ENCODE peak calls at places on chromosomes 7 and 10, in six cellular contexts. T is PC-9, L is keratinocyte, Y is HepG2, P is MM.1S, W is GM23248. Z is an unnamed sample.

GRCh38 chr7:52088008-52088787 is 771.6 kb upstream of the COBL start:
- DNase-seq in T (no peak), L (no peak), Y (no peak), P (no peak), W (no peak), Z (no peak)

GRCh38 chr10:31166606-31167005 is 134.9 kb upstream of the ZNF438 start:
- DNase-seq in T (no peak), L (no peak), Y (no peak), P (no peak), W (peak; percentile 14), Z (no peak)

GRCh38 chr10:43409385-43410109 is 561 bp upstream of the HNRNPF start:
- DNase-seq in T (peak; percentile 67), L (no peak), Y (no peak), P (peak; percentile 55), W (peak; percentile 42), Z (no peak)

GRCh38 chr7:378551-379455 is 88.8 kb downstream of the FOXL3 start:
- DNase-seq in T (peak; percentile 25), L (no peak), Y (no peak), P (no peak), W (peak; percentile 7), Z (no peak)

GRCh38 chr7:77235280-77235679 is 35.7 kb upstream of the FGL2 start:
- DNase-seq in T (no peak), L (no peak), Y (no peak), P (no peak), W (peak; percentile 80), Z (no peak)

GRCh38 chr10:91589015-91589655 is 43.7 kb downstream of the PPP1R3C start:
- DNase-seq in T (no peak), L (no peak), Y (no peak), P (no peak), W (peak; percentile 87), Z (no peak)

GRCh38 chr10:3805227-3805790 is 20.3 kb upstream of the KLF6 start:
- DNase-seq in T (peak; percentile 13), L (no peak), Y (no peak), P (peak; percentile 88), W (peak; percentile 96), Z (peak; percentile 73)

GRCh38 chr7:30348083-30348560 is 63.7 kb downstream of the ZNRF2 start:
- DNase-seq in T (peak; percentile 56), L (peak; percentile 21), Y (peak; percentile 30), P (peak; percentile 91), W (peak; percentile 95), Z (peak; percentile 82)

GRCh38 chr7:28102778-28103177 is 77.8 kb downstream of the JAZF1 start:
- DNase-seq in T (peak; percentile 25), L (no peak), Y (peak; percentile 5), P (no peak), W (peak; percentile 82), Z (no peak)

GRCh38 chr7:97219237-97219636 is 101.7 kb downstream of the SDHAF3 start:
- DNase-seq in T (no peak), L (no peak), Y (no peak), P (no peak), W (no peak), Z (no peak)

GRCh38 chr10:49759787-49760551 is 2.2 kb downstream of the OGDHL start:
- DNase-seq in T (no peak), L (no peak), Y (peak; percentile 20), P (no peak), W (no peak), Z (no peak)

GRCh38 chr10:103756277-103756869 is 99.0 kb downstream of the SH3PXD2A start:
- DNase-seq in T (no peak), L (no peak), Y (no peak), P (no peak), W (no peak), Z (no peak)

GRCh38 chr7:323410-323809 is 33.4 kb downstream of the FOXL3 start:
- DNase-seq in T (no peak), L (no peak), Y (no peak), P (no peak), W (peak; percentile 7), Z (no peak)

GRCh38 chr10:106500585-106501525 is 663.7 kb downstream of the SORCS1 start:
- DNase-seq in T (no peak), L (no peak), Y (no peak), P (no peak), W (no peak), Z (no peak)

GRCh38 chr10:6924166-6924565 is 344.1 kb upstream of the PRKCQ start:
- DNase-seq in T (no peak), L (no peak), Y (no peak), P (no peak), W (peak; percentile 45), Z (no peak)

GRCh38 chr7:92698237-92698841 is 108.1 kb upstream of the FAM133B start:
- DNase-seq in T (no peak), L (no peak), Y (peak; percentile 32), P (no peak), W (peak; percentile 81), Z (peak; percentile 48)

GRCh38 chr10:48765039-48765438 is 80.4 kb downstream of the WDFY4 start:
- DNase-seq in T (no peak), L (no peak), Y (no peak), P (no peak), W (no peak), Z (no peak)

GRCh38 chr10:19421664-19422063 is 373.1 kb downstream of the MALRD1 start:
- DNase-seq in T (no peak), L (no peak), Y (no peak), P (no peak), W (no peak), Z (no peak)

GRCh38 chr7:137097111-137097510 is 228.7 kb downstream of the CHRM2 start:
- DNase-seq in T (no peak), L (no peak), Y (no peak), P (no peak), W (no peak), Z (no peak)

GRCh38 chr7:111029141-111029572 is 61.8 kb upstream of the LRRN3 start:
- DNase-seq in T (no peak), L (no peak), Y (peak; percentile 84), P (no peak), W (no peak), Z (no peak)

GRCh38 chr7:112254166-112254565 is 47.7 kb downstream of the ZNF277 start:
- DNase-seq in T (no peak), L (no peak), Y (no peak), P (no peak), W (no peak), Z (no peak)

GRCh38 chr7:28187012-28187411 is 6.4 kb upstream of the JAZF1 start:
- DNase-seq in T (no peak), L (no peak), Y (no peak), P (no peak), W (no peak), Z (no peak)

GRCh38 chr7:75776295-75776971 is 4.4 kb upstream of the CCL26 start:
- DNase-seq in T (no peak), L (no peak), Y (no peak), P (peak; percentile 12), W (peak; percentile 92), Z (peak; percentile 60)

GRCh38 chr7:103150192-103150591 is 1.3 kb upstream of the NAPEPLD start:
- DNase-seq in T (peak; percentile 43), L (no peak), Y (peak; percentile 33), P (no peak), W (no peak), Z (no peak)
- H3K27ac ChIP-seq in T (peak overlapping the region; percentile 82), L (no peak overlapping the region), Y (peak overlapping the region; percentile 90), P (no peak overlapping the region), W (no peak overlapping the region), Z (no peak overlapping the region)

GRCh38 chr10:101079874-101080273 is 18.1 kb downstream of the KAZALD1 start:
- DNase-seq in T (no peak), L (no peak), Y (no peak), P (no peak), W (no peak), Z (no peak)

GRCh38 chr10:101073631-101074030 is 11.8 kb downstream of the KAZALD1 start:
- DNase-seq in T (no peak), L (no peak), Y (no peak), P (no peak), W (no peak), Z (no peak)

GRCh38 chr10:101075775-101076174 is 14.0 kb downstream of the KAZALD1 start:
- DNase-seq in T (no peak), L (no peak), Y (no peak), P (peak; percentile 74), W (no peak), Z (no peak)

GRCh38 chr10:101072923-101073322 is 11.1 kb downstream of the KAZALD1 start:
- DNase-seq in T (no peak), L (no peak), Y (no peak), P (no peak), W (no peak), Z (no peak)

DNA sequence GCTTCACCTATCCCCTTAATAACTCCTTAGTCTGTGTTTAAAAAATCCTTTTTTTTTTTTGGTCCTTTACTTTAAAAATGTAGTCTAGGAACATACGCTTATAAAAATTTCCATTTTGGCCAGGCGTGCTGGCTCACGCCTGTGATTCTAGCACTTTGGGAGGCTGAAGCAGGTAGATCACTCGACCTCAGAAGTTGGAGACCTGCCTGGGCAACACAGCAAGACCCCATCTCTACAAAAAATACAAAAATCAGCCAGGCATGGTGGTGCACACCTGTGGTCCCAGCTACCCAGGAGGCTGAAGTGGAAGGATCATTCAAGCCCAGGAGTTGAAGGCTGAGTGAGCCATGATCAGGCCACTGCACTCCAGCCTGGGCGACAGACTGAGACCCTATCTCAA is 14.8 kb downstream of the KAZALD1 start:
- DNase-seq in T (no peak), L (no peak), Y (no peak), P (no peak), W (no peak), Z (no peak)
- H3K27me3 ChIP-seq in T (peaks cover 37% of the 10 kb centered on the region), L (peaks cover 45% of the 10 kb centered on the region), Y (peaks cover 11% of the 10 kb centered on the region), P (peaks cover 29% of the 10 kb centered on the region), W (peaks cover 43% of the 10 kb centered on the region), Z (peaks cover 17% of the 10 kb centered on the region)

GRCh38 chr7:128697301-128697905 is 25.3 kb downstream of the GARIN1A start:
- DNase-seq in T (peak; percentile 59), L (peak; percentile 11), Y (peak; percentile 21), P (no peak), W (peak; percentile 97), Z (peak; percentile 78)
- TF ChIP-seq EZH2 in T (no peak), L (peak; percentile 45), Y (no peak), P (no peak), W (no peak), Z (no peak)

GRCh38 chr10:132574783-132575319 is 37.3 kb downstream of the INPP5A start:
- DNase-seq in T (peak; percentile 10), L (no peak), Y (no peak), P (no peak), W (no peak), Z (no peak)
- H3K27ac ChIP-seq in T (peak overlapping the region; percentile 83), L (no peak overlapping the region), Y (no peak overlapping the region), P (no peak overlapping the region), W (no peak overlapping the region), Z (no peak overlapping the region)

GRCh38 chr10:99235469-99235871 is at the start of gene HPSE2:
- DNase-seq in T (no peak), L (no peak), Y (no peak), P (no peak), W (no peak), Z (no peak)

GRCh38 chr10:99234739-99235468 is 748 bp downstream of the HPSE2 start:
- DNase-seq in T (no peak), L (no peak), Y (no peak), P (peak; percentile 18), W (peak; percentile 24), Z (no peak)

GRCh38 chr10:99234067-99234738 is 1.4 kb downstream of the HPSE2 start:
- DNase-seq in T (no peak), L (no peak), Y (no peak), P (peak; percentile 94), W (peak; percentile 77), Z (peak; percentile 37)

GRCh38 chr10:99235872-99236626 is 397 bp upstream of the HPSE2 start:
- DNase-seq in T (no peak), L (no peak), Y (no peak), P (no peak), W (peak; percentile 37), Z (peak; percentile 12)

GRCh38 chr10:99236627-99237309 is 1.1 kb upstream of the HPSE2 start:
- DNase-seq in T (no peak), L (no peak), Y (no peak), P (no peak), W (no peak), Z (no peak)
- H3K27me3 ChIP-seq in T (peaks cover 50% of the 10 kb centered on the region), L (peaks cover 58% of the 10 kb centered on the region), Y (peaks cover 8% of the 10 kb centered on the region), P (peaks cover 5% of the 10 kb centered on the region), W (peaks cover 58% of the 10 kb centered on the region), Z (peaks cover 79% of the 10 kb centered on the region)

Z was measured in A673.